ENCODE peak calls at places on chromosomes 12 and 14, in five cellular contexts. G is GM12864, W is astrocyte of the cerebellum, J is adrenal gland, F is fibroblast of mammary gland. H is an unnamed sample.

GRCh38 chr14:33357225-33358010 is 418.7 kb downstream of the NPAS3 start:
- DNase-seq in J (no peak), G (no peak), W (no peak), F (no peak), H (no peak)

GRCh38 chr14:103164786-103165185 is 41.5 kb downstream of the TNFAIP2 start:
- DNase-seq in J (no peak), W (no peak), G (no peak), F (no peak), H (no peak)

GRCh38 chr12:29769162-29769820 is 14.5 kb downstream of the TMTC1 start:
- DNase-seq in W (peak), J (no peak), F (peak), G (no peak), H (peak)

GRCh38 chr14:39492267-39492666 is 60.0 kb upstream of the FBXO33 start:
- DNase-seq in G (no peak), F (peak), W (peak), J (no peak), H (peak)

GRCh38 chr14:73814158-73814557 is 37.5 kb upstream of the PTGR2 start:
- DNase-seq in W (no peak), F (no peak), J (no peak), G (no peak), H (no peak)

GRCh38 chr14:102957222-102957621 is 34.8 kb downstream of the AMN start:
- DNase-seq in W (no peak), F (peak), G (no peak), J (no peak), H (no peak)

GRCh38 chr12:3017281-3017680 is 58.1 kb downstream of the TEAD4 start:
- DNase-seq in G (no peak), W (no peak), F (no peak), J (no peak), H (no peak)

GRCh38 chr12:7948585-7949264 is 12.7 kb upstream of the SLC2A3 start:
- DNase-seq in F (no peak), J (no peak), G (no peak), W (no peak), H (no peak)

GRCh38 chr14:52325126-52325525 is 11.0 kb downstream of the PTGER2 start:
- DNase-seq in W (peak), J (no peak), G (peak), F (peak), H (no peak)

GRCh38 chr12:104462931-104463339 is 6.2 kb downstream of the CHST11 start:
- DNase-seq in F (no peak), G (peak), W (no peak), J (no peak), H (no peak)

GRCh38 chr14:73797540-73797925 is 54.1 kb upstream of the PTGR2 start:
- DNase-seq in W (no peak), F (no peak), J (no peak), G (no peak), H (no peak)

GRCh38 chr12:108069766-108070165 is 59.3 kb upstream of the WSCD2 start:
- DNase-seq in J (no peak), F (no peak), W (no peak), G (no peak), H (no peak)

GRCh38 chr14:69610020-69610858 is 1.2 kb upstream of the SUSD6 start:
- DNase-seq in W (no peak), G (no peak), J (no peak), F (no peak), H (no peak)

GRCh38 chr14:34872822-34873590 is 2.2 kb downstream of the BAZ1A start:
- DNase-seq in W (no peak), J (no peak), G (peak), F (peak), H (peak)

GRCh38 chr12:114254172-114254571 is 151.8 kb downstream of the TBX5 start:
- DNase-seq in G (no peak), W (no peak), J (no peak), F (no peak), H (no peak)

GRCh38 chr12:118140825-118141224 is 4.9 kb downstream of the PEBP1 start:
- DNase-seq in W (no peak), J (no peak), G (no peak), F (no peak), H (no peak)

GRCh38 chr12:118137148-118137678 is 1.3 kb downstream of the PEBP1 start:
- DNase-seq in J (no peak), F (no peak), G (no peak), W (no peak), H (no peak)

GRCh38 chr12:118136559-118137003 is 657 bp downstream of the PEBP1 start:
- DNase-seq in G (peak), J (peak), W (no peak), F (peak), H (no peak)

GRCh38 chr12:118135788-118136558 is at the start of gene PEBP1:
- DNase-seq in G (peak), J (peak), F (peak), W (peak), H (peak)
- H3K4me3 ChIP-seq in G (peak), J (peak), F (peak), W (peak), H (peak)

DNA sequence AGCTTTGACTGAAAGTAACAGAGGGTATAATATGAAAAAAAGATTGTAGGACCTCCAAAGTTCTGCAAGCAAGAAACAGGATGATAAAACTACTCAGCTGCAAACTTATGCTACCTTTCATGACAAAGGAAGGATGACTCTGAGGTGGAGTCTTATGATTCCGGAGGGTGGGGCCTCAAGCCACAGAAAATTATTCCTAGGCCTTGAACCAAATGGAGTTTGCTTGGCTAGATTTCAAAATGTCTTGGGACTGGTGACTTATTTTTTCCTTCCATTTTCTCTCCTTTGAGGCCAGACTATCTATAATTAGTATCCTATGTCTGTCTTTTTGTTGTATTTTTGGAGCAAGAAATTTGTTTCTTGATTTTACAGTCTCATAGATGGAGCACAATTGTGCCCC is 336.3 kb downstream of the LRIG3 start:
- DNase-seq in J (no peak), F (peak), W (no peak), G (no peak), H (no peak)
- H3K4me3 ChIP-seq in J (no peak), F (no peak), W (no peak), G (no peak), H (no peak)

GRCh38 chr14:64542839-64543207 is 2.3 kb downstream of the HSPA2 start:
- DNase-seq in F (no peak), G (no peak), J (no peak), W (no peak), H (no peak)

GRCh38 chr14:64541261-64541970 is 875 bp downstream of the HSPA2 start:
- DNase-seq in J (peak), F (no peak), W (no peak), G (no peak), H (no peak)

GRCh38 chr14:64540208-64541202 is at the start of gene HSPA2:
- DNase-seq in W (peak), F (peak), J (peak), G (peak), H (peak)

GRCh38 chr14:64544607-64545312 is 4.2 kb downstream of the HSPA2 start:
- DNase-seq in J (no peak), W (no peak), F (no peak), G (no peak), H (no peak)

GRCh38 chr14:64541971-64542838 is 1.7 kb downstream of the HSPA2 start:
- DNase-seq in G (no peak), W (no peak), J (no peak), F (no peak), H (no peak)
- H3K4me3 ChIP-seq in G (no peak), W (peak), J (peak), F (no peak), H (peak)

DNA sequence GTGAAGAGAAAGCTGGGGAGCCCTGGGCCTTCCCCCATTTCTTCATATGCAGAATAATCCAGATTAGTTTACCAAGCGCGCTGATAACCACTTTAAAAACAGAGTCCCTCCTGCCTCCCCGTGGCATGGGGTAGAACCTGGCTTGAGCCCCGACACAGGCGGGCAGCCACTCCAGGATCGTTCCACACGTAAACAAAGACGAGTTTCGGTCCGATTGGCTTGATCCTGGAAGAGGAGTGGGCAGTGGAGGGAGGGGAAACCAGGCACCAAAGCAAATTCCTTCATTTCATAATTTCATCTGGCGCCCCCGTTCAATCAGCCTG is 909 bp upstream of the GPRC5A start:
- DNase-seq in F (no peak), W (no peak), J (peak), G (no peak), H (no peak)
- H3K4me3 ChIP-seq in F (peak), W (peak), J (peak), G (no peak), H (peak)

GRCh38 chr14:89155491-89155890 is 261.5 kb downstream of the FOXN3 start:
- DNase-seq in W (no peak), J (no peak), G (no peak), F (no peak), H (no peak)
- H3K4me3 ChIP-seq in W (no peak), J (no peak), G (no peak), F (no peak), H (no peak)

GRCh38 chr14:101731187-101732080 is 30.1 kb upstream of the PPP2R5C start:
- DNase-seq in W (peak), F (peak), J (peak), G (peak), H (peak)
- H3K4me3 ChIP-seq in W (no peak), F (no peak), J (peak), G (no peak), H (no peak)

GRCh38 chr12:53980448-53981388 is 4.2 kb upstream of the HOXC10 start:
- DNase-seq in J (no peak), F (no peak), W (no peak), G (no peak), H (no peak)

GRCh38 chr12:53983580-53984572 is 1.1 kb upstream of the HOXC10 start:
- DNase-seq in J (no peak), F (no peak), W (no peak), G (no peak), H (no peak)

GRCh38 chr12:53984901-53985357 is at the start of gene HOXC10:
- DNase-seq in G (no peak), W (peak), F (peak), J (peak), H (peak)

GRCh38 chr12:53981652-53982565 is 3.0 kb upstream of the HOXC10 start:
- DNase-seq in J (no peak), W (no peak), G (no peak), F (no peak), H (no peak)

GRCh38 chr12:53982616-53983579 is 2.0 kb upstream of the HOXC10 start:
- DNase-seq in W (no peak), G (no peak), J (no peak), F (no peak), H (no peak)
- H3K4me3 ChIP-seq in W (no peak), G (no peak), J (no peak), F (no peak), H (no peak)

GRCh38 chr14:38209572-38210159 is 2.0 kb downstream of the SSTR1 start:
- DNase-seq in W (no peak), G (no peak), J (no peak), F (peak), H (no peak)
- H3K4me3 ChIP-seq in W (peak), G (no peak), J (no peak), F (peak), H (peak)